ENCODE peak calls at places on chromosomes 16 and 17, in four cellular contexts. One of them, this sample, is unnamed.

GRCh38 chr16:1040346-1040745 is 32.2 kb upstream of the SSTR5 start:
- DNase-seq in GM12878: no peak
- DNase-seq in H1: no peak
- DNase-seq in K562: no peak
- DNase-seq in this sample: no peak

GRCh38 chr16:59905131-59905530 is 1171.0 kb upstream of the GOT2 start:
- DNase-seq in GM12878: no peak
- DNase-seq in H1: no peak
- DNase-seq in K562: no peak
- DNase-seq in this sample: no peak

GRCh38 chr16:69796285-69797118 is 34.4 kb downstream of the WWP2 start:
- DNase-seq in GM12878: no peak
- DNase-seq in H1: peak; percentile 60
- DNase-seq in K562: peak; percentile 69
- DNase-seq in this sample: peak; percentile 74

GRCh38 chr17:29251969-29252866 is 5.6 kb downstream of the CRYBA1 start:
- DNase-seq in GM12878: no peak
- DNase-seq in H1: no peak
- DNase-seq in K562: peak; percentile 38
- DNase-seq in this sample: no peak

GRCh38 chr16:84329016-84329415 is 34.3 kb downstream of the WFDC1 start:
- DNase-seq in GM12878: no peak
- DNase-seq in H1: no peak
- DNase-seq in K562: no peak
- DNase-seq in this sample: no peak

GRCh38 chr17:73516356-73516755 is 127.9 kb downstream of the SDK2 start:
- DNase-seq in GM12878: no peak
- DNase-seq in H1: no peak
- DNase-seq in K562: no peak
- DNase-seq in this sample: no peak

GRCh38 chr17:40832840-40833239 is 10.4 kb upstream of the KRT10 start:
- DNase-seq in GM12878: no peak
- DNase-seq in H1: no peak
- DNase-seq in K562: no peak
- DNase-seq in this sample: no peak

GRCh38 chr16:85403693-85404092 is 209.4 kb upstream of the GSE1 start:
- DNase-seq in GM12878: no peak
- DNase-seq in H1: peak; percentile 43
- DNase-seq in K562: no peak
- DNase-seq in this sample: no peak

GRCh38 chr16:49488336-49488735 is 114.7 kb downstream of the C16orf78 start:
- DNase-seq in GM12878: no peak
- DNase-seq in H1: no peak
- DNase-seq in K562: no peak
- DNase-seq in this sample: no peak

GRCh38 chr16:65739518-65739917 is 617.7 kb upstream of the CDH11 start:
- DNase-seq in GM12878: no peak
- DNase-seq in H1: no peak
- DNase-seq in K562: no peak
- DNase-seq in this sample: no peak

GRCh38 chr16:84143784-84144199 is 1.2 kb downstream of the HSDL1 start:
- DNase-seq in GM12878: no peak
- DNase-seq in H1: no peak
- DNase-seq in K562: no peak
- DNase-seq in this sample: no peak

GRCh38 chr17:4195306-4195705 is 52.3 kb downstream of the CYB5D2 start:
- DNase-seq in GM12878: no peak
- DNase-seq in H1: no peak
- DNase-seq in K562: no peak
- DNase-seq in this sample: no peak

GRCh38 chr17:28018439-28019070 is 23.9 kb upstream of the NLK start:
- DNase-seq in GM12878: no peak
- DNase-seq in H1: no peak
- DNase-seq in K562: no peak
- DNase-seq in this sample: no peak

GRCh38 chr17:4332296-4332970 is 34.0 kb downstream of the UBE2G1 start:
- DNase-seq in GM12878: no peak
- DNase-seq in H1: no peak
- DNase-seq in K562: no peak
- DNase-seq in this sample: no peak

GRCh38 chr17:29115906-29116651 is 64.1 kb downstream of the MYO18A start:
- DNase-seq in GM12878: no peak
- DNase-seq in H1: peak; percentile 79
- DNase-seq in K562: peak; percentile 79
- DNase-seq in this sample: peak; percentile 36

GRCh38 chr17:18988546-18989173 is 15.9 kb downstream of the FAM83G start:
- DNase-seq in GM12878: no peak
- DNase-seq in H1: no peak
- DNase-seq in K562: no peak
- DNase-seq in this sample: peak; percentile 94

GRCh38 chr16:30903002-30903401 is 6.6 kb downstream of the CTF1 start:
- DNase-seq in GM12878: no peak
- DNase-seq in H1: no peak
- DNase-seq in K562: peak; percentile 67
- DNase-seq in this sample: no peak

GRCh38 chr16:65154321-65154720 is 32.5 kb upstream of the CDH11 start:
- DNase-seq in GM12878: no peak
- DNase-seq in H1: no peak
- DNase-seq in K562: no peak
- DNase-seq in this sample: no peak

GRCh38 chr16:13032911-13033310 is 131.5 kb downstream of the SHISA9 start:
- DNase-seq in GM12878: no peak
- DNase-seq in H1: no peak
- DNase-seq in K562: no peak
- DNase-seq in this sample: no peak

GRCh38 chr17:11241611-11242226 is 706 bp downstream of the SHISA6 start:
- DNase-seq in GM12878: no peak
- DNase-seq in H1: peak; percentile 63
- DNase-seq in K562: no peak
- DNase-seq in this sample: no peak

GRCh38 chr16:10964891-10965326 is 20.5 kb downstream of the CLEC16A start:
- DNase-seq in GM12878: peak; percentile 94
- DNase-seq in H1: no peak
- DNase-seq in K562: no peak
- DNase-seq in this sample: no peak

DNA sequence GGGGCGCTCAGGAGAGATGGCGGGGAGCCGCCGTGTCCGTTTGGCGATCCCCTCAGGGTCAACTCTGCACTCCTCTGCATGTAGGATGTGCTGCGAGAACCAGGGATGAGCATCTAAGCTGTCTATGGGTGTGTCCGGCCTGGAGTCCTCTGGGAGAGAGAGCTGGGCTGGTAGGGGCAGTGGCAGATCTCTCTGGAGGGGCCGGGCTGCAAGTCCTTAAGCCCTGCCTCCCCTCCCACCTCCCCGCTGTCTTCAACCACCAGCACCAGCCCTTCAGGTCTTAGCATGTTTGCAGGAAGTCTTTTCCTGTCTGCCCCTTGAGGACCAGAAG is 8.4 kb downstream of the FAM171A2 start:
- DNase-seq in GM12878: no peak
- DNase-seq in H1: no peak
- DNase-seq in K562: peak; percentile 9
- DNase-seq in this sample: no peak
- TF ChIP-seq BRCA1 in GM12878: no peak
- TF ChIP-seq BRCA1 in H1: no peak
- TF ChIP-seq BRCA1 in K562: no peak
- TF ChIP-seq BRCA1 in this sample: no peak

DNA sequence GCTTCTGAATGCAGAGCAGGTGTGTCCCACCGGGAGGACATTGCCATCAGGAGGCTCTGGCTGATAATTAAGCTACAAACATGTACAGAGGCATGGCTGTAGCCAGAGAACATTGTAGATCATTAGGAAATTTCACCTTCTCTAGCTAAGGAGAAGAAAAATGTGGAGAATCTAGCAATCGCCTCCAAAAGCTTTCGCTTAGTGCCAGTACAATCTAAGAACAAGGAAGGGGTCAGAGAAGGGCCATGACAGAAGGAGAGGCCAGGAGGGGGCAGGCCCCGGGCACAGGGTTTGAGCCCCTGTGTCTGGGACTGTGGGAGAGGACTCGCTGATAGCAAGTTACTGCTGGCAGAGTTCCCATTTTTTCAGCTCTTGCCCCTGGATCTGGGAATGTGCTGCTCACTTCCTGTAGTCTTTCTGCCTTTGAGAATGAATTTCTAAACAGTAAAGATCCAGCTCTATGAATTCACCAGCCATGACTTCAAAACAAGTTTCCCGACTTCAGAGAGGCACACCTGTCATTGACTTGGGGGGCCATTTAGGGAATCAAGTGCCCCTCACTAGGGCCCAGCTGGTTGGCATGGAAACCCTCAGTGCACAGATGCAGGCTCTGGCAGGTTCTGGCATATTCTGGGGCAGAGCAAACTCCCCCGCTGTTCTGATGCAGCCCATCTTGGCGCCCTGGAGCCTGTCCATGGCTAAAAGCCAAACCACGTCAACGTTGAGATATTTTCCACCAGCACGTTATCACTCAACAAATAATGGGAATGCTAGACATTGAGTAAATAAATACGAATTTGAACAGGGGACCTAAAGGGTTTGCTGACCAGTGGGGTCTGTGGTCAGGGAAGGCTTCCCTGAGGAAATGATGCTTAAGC is 59.5 kb upstream of the CACNG4 start:
- DNase-seq in GM12878: no peak
- DNase-seq in H1: no peak
- DNase-seq in K562: no peak
- DNase-seq in this sample: peak; percentile 43
- TF ChIP-seq BRCA1 in GM12878: no peak
- TF ChIP-seq BRCA1 in H1: no peak
- TF ChIP-seq BRCA1 in K562: no peak
- TF ChIP-seq BRCA1 in this sample: no peak

GRCh38 chr17:34503804-34504203 is 75.6 kb upstream of the TMEM132E start:
- DNase-seq in GM12878: no peak
- DNase-seq in H1: no peak
- DNase-seq in K562: no peak
- DNase-seq in this sample: no peak
- TF ChIP-seq BRCA1 in GM12878: no peak
- TF ChIP-seq BRCA1 in H1: no peak
- TF ChIP-seq BRCA1 in K562: no peak
- TF ChIP-seq BRCA1 in this sample: no peak

DNA sequence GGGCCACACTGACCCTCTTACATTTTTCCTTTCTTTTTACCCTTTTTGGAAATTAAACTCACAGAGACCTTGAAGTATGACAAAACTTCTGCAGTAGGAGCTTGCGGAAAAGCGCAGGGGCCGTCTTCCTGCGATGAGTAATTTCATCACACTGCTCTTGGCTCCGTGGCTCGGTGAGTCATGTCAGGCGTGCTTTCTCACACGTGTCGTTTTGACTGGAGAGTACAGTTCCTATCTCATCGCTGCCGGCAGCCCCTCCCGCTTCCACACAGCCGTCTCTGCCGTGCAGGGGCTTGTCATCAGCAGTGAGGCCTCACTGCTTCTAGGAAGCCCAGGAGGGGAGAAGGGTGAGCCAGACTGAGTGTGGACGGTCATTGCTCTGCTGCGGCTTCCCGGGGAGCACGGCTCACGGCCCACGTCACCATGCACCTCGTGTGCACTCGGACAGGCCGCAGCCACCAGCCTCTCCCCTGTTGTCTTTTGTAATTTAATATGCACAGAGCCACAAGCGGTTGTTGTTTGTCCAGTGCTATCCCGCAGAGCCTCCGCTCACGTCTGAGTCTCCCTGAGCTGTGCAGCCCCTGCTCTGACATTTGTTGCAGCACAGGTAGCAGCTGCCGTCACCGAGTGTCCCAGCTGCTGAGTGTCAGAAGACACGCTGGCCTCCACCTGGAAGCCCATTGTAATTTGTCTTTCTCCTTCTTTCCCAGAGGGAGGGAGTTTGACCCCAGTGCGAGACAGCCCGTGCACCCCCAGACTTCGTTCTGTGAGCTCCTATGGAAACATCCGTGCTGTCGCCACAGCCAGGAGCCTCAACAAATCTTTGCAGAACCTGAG is 99.4 kb upstream of the CHMP6 start:
- DNase-seq in GM12878: peak; percentile 77
- DNase-seq in H1: no peak
- DNase-seq in K562: peak; percentile 87
- DNase-seq in this sample: no peak
- TF ChIP-seq BRCA1 in GM12878: no peak
- TF ChIP-seq BRCA1 in H1: no peak
- TF ChIP-seq BRCA1 in K562: no peak
- TF ChIP-seq BRCA1 in this sample: no peak